ENCODE peak calls at places on chromosomes 2 and 18, in five cellular contexts. One of them, this sample, is unnamed.

GRCh38 chr2:96664366-96664765 is 21.8 kb downstream of the FER1L5 start:
- DNase-seq in lung: no peak
- DNase-seq in cardiac fibroblast: peak; percentile 44
- DNase-seq in lower lobe of right lung: no peak
- DNase-seq in A549: no peak
- DNase-seq in this sample: no peak

GRCh38 chr2:234952270-234953115 is 676 bp downstream of the SH3BP4 start:
- DNase-seq in A549: no peak
- DNase-seq in lower lobe of right lung: peak; percentile 51
- DNase-seq in cardiac fibroblast: no peak
- DNase-seq in lung: no peak
- DNase-seq in this sample: no peak

GRCh38 chr2:11749646-11750349 is 3.4 kb downstream of the LPIN1 start:
- DNase-seq in lower lobe of right lung: no peak
- DNase-seq in A549: no peak
- DNase-seq in cardiac fibroblast: no peak
- DNase-seq in lung: no peak
- DNase-seq in this sample: no peak

GRCh38 chr2:107276034-107276433 is 390.1 kb upstream of the ST6GAL2 start:
- DNase-seq in lower lobe of right lung: no peak
- DNase-seq in A549: no peak
- DNase-seq in cardiac fibroblast: no peak
- DNase-seq in lung: no peak
- DNase-seq in this sample: no peak

GRCh38 chr18:55470826-55471225 is 117.2 kb downstream of the TCF4 start:
- DNase-seq in lower lobe of right lung: no peak
- DNase-seq in lung: no peak
- DNase-seq in cardiac fibroblast: no peak
- DNase-seq in A549: no peak
- DNase-seq in this sample: no peak

GRCh38 chr2:237221443-237221842 is 135.8 kb downstream of the COPS8 start:
- DNase-seq in lung: no peak
- DNase-seq in lower lobe of right lung: no peak
- DNase-seq in cardiac fibroblast: no peak
- DNase-seq in A549: no peak
- DNase-seq in this sample: no peak

GRCh38 chr2:121650554-121650930 is 1.3 kb upstream of the CLASP1 start:
- DNase-seq in cardiac fibroblast: peak; percentile 25
- DNase-seq in A549: no peak
- DNase-seq in lung: no peak
- DNase-seq in lower lobe of right lung: no peak
- DNase-seq in this sample: no peak

GRCh38 chr2:11342561-11343343 is 1.7 kb downstream of the ROCK2 start:
- DNase-seq in cardiac fibroblast: peak; percentile 81
- DNase-seq in lower lobe of right lung: no peak
- DNase-seq in A549: peak; percentile 56
- DNase-seq in lung: peak; percentile 37
- DNase-seq in this sample: no peak

GRCh38 chr2:32418777-32419176 is 62.0 kb downstream of the BIRC6 start:
- DNase-seq in cardiac fibroblast: peak; percentile 56
- DNase-seq in A549: no peak
- DNase-seq in lower lobe of right lung: no peak
- DNase-seq in lung: no peak
- DNase-seq in this sample: no peak

GRCh38 chr2:191280304-191280703 is 35.1 kb downstream of the MYO1B start:
- DNase-seq in cardiac fibroblast: no peak
- DNase-seq in A549: no peak
- DNase-seq in lower lobe of right lung: no peak
- DNase-seq in lung: no peak
- DNase-seq in this sample: no peak

GRCh38 chr18:48853588-48853987 is 97.2 kb downstream of the SMAD7 start:
- DNase-seq in cardiac fibroblast: no peak
- DNase-seq in lower lobe of right lung: no peak
- DNase-seq in A549: no peak
- DNase-seq in lung: no peak
- DNase-seq in this sample: no peak

GRCh38 chr2:80968450-80968849 is 663.9 kb upstream of the LRRTM1 start:
- DNase-seq in lower lobe of right lung: no peak
- DNase-seq in A549: no peak
- DNase-seq in lung: no peak
- DNase-seq in cardiac fibroblast: no peak
- DNase-seq in this sample: no peak

GRCh38 chr2:129888896-129889295 is 90.6 kb upstream of the RAB6C start:
- DNase-seq in A549: no peak
- DNase-seq in lower lobe of right lung: no peak
- DNase-seq in lung: no peak
- DNase-seq in cardiac fibroblast: no peak
- DNase-seq in this sample: no peak

GRCh38 chr2:179550214-179550613 is 285.6 kb upstream of the SESTD1 start:
- DNase-seq in lung: no peak
- DNase-seq in lower lobe of right lung: no peak
- DNase-seq in A549: no peak
- DNase-seq in cardiac fibroblast: no peak
- DNase-seq in this sample: no peak

GRCh38 chr2:20224191-20224715 is 677 bp downstream of the SDC1 start:
- DNase-seq in cardiac fibroblast: no peak
- DNase-seq in lung: no peak
- DNase-seq in lower lobe of right lung: no peak
- DNase-seq in A549: no peak
- DNase-seq in this sample: no peak

GRCh38 chr2:164510895-164511294 is 110.4 kb downstream of the GRB14 start:
- DNase-seq in A549: no peak
- DNase-seq in lower lobe of right lung: no peak
- DNase-seq in cardiac fibroblast: peak; percentile 22
- DNase-seq in lung: no peak
- DNase-seq in this sample: no peak

GRCh38 chr18:21433436-21433835 is 167.1 kb downstream of the ESCO1 start:
- DNase-seq in lung: no peak
- DNase-seq in A549: no peak
- DNase-seq in cardiac fibroblast: peak; percentile 34
- DNase-seq in lower lobe of right lung: no peak
- DNase-seq in this sample: no peak

GRCh38 chr2:225570000-225570399 is 170.5 kb downstream of the NYAP2 start:
- DNase-seq in lower lobe of right lung: no peak
- DNase-seq in cardiac fibroblast: no peak
- DNase-seq in lung: no peak
- DNase-seq in A549: no peak
- DNase-seq in this sample: no peak

GRCh38 chr2:37635359-37636208 is 35.9 kb downstream of the CDC42EP3 start:
- DNase-seq in lung: no peak
- DNase-seq in A549: no peak
- DNase-seq in cardiac fibroblast: peak; percentile 97
- DNase-seq in lower lobe of right lung: peak; percentile 68
- DNase-seq in this sample: peak; percentile 95

GRCh38 chr18:46174317-46175039 is 70.3 kb downstream of the HAUS1 start:
- DNase-seq in lung: no peak
- DNase-seq in A549: no peak
- DNase-seq in lower lobe of right lung: peak; percentile 55
- DNase-seq in cardiac fibroblast: peak; percentile 47
- DNase-seq in this sample: no peak

GRCh38 chr18:11004951-11005350 is 144.4 kb downstream of the PIEZO2 start:
- DNase-seq in lower lobe of right lung: no peak
- DNase-seq in cardiac fibroblast: peak; percentile 29
- DNase-seq in lung: no peak
- DNase-seq in A549: no peak
- DNase-seq in this sample: no peak

GRCh38 chr18:36099311-36099710 is 29.8 kb downstream of the SLC39A6 start:
- DNase-seq in cardiac fibroblast: no peak
- DNase-seq in lower lobe of right lung: no peak
- DNase-seq in A549: no peak
- DNase-seq in lung: no peak
- DNase-seq in this sample: no peak

GRCh38 chr2:84939426-84940087 is 31.4 kb upstream of the KCMF1 start:
- DNase-seq in lung: no peak
- DNase-seq in lower lobe of right lung: no peak
- DNase-seq in A549: no peak
- DNase-seq in cardiac fibroblast: no peak
- DNase-seq in this sample: peak; percentile 72

GRCh38 chr2:241947876-241948275 is 78.3 kb downstream of the RTP5 start:
- DNase-seq in lower lobe of right lung: no peak
- DNase-seq in cardiac fibroblast: no peak
- DNase-seq in lung: no peak
- DNase-seq in A549: no peak
- DNase-seq in this sample: no peak

GRCh38 chr2:201809633-201810032 is 3.3 kb downstream of the CDK15 start:
- DNase-seq in cardiac fibroblast: no peak
- DNase-seq in lower lobe of right lung: no peak
- DNase-seq in A549: no peak
- DNase-seq in lung: no peak
- DNase-seq in this sample: no peak

GRCh38 chr2:85606116-85606455 is 3.6 kb upstream of the TMEM150A start:
- DNase-seq in lung: no peak
- DNase-seq in cardiac fibroblast: no peak
- DNase-seq in A549: no peak
- DNase-seq in lower lobe of right lung: no peak
- DNase-seq in this sample: no peak

GRCh38 chr2:20448246-20449046 is 1.6 kb downstream of the RHOB start:
- DNase-seq in A549: peak; percentile 32
- DNase-seq in lower lobe of right lung: no peak
- DNase-seq in cardiac fibroblast: peak; percentile 37
- DNase-seq in lung: no peak
- DNase-seq in this sample: no peak

GRCh38 chr2:23588788-23589187 is 203.8 kb downstream of the KLHL29 start:
- DNase-seq in lower lobe of right lung: no peak
- DNase-seq in A549: no peak
- DNase-seq in cardiac fibroblast: no peak
- DNase-seq in lung: no peak
- DNase-seq in this sample: no peak

GRCh38 chr18:61400016-61400630 is 66.9 kb downstream of the CDH20 start:
- DNase-seq in A549: no peak
- DNase-seq in lower lobe of right lung: no peak
- DNase-seq in lung: no peak
- DNase-seq in cardiac fibroblast: peak; percentile 41
- DNase-seq in this sample: no peak

GRCh38 chr2:23900133-23900926 is 26.6 kb downstream of the ATAD2B start:
- DNase-seq in cardiac fibroblast: peak; percentile 71
- DNase-seq in lung: no peak
- DNase-seq in lower lobe of right lung: no peak
- DNase-seq in A549: peak; percentile 31
- DNase-seq in this sample: peak; percentile 53

GRCh38 chr2:85231952-85232351 is 95.8 kb downstream of the TGOLN2 start:
- DNase-seq in A549: no peak
- DNase-seq in cardiac fibroblast: no peak
- DNase-seq in lung: no peak
- DNase-seq in lower lobe of right lung: no peak
- DNase-seq in this sample: no peak

GRCh38 chr2:1415501-1415900 is 2.2 kb downstream of the TPO start:
- DNase-seq in cardiac fibroblast: no peak
- DNase-seq in lung: no peak
- DNase-seq in A549: no peak
- DNase-seq in lower lobe of right lung: no peak
- DNase-seq in this sample: no peak

DNA sequence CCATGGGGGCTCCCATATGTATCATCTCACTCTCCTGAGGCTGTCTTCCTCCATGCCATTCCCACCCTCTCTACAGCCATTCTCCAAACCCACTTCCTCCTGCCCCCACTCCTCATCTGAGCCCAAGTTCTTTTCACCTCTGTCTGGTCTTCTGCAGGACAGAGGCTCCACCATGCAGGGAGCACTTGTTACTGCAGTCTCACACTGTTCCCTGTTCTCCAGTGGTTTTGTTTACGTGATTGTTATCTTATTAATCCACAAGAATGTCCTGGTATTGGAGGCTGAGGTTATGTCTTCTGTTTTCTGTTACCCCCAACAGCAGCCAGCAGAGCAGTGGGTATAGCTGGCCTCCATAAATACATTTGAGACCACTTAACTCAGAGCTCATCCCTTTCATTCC is 51.4 kb downstream of the PAX8 start:
- DNase-seq in lower lobe of right lung: no peak
- DNase-seq in cardiac fibroblast: no peak
- DNase-seq in A549: no peak
- DNase-seq in lung: no peak
- DNase-seq in this sample: no peak
- TF ChIP-seq CTCF in lower lobe of right lung: peak; percentile 13
- TF ChIP-seq CTCF in cardiac fibroblast: no peak
- TF ChIP-seq CTCF in A549: no peak
- TF ChIP-seq CTCF in lung: no peak
- TF ChIP-seq CTCF in this sample: no peak

DNA sequence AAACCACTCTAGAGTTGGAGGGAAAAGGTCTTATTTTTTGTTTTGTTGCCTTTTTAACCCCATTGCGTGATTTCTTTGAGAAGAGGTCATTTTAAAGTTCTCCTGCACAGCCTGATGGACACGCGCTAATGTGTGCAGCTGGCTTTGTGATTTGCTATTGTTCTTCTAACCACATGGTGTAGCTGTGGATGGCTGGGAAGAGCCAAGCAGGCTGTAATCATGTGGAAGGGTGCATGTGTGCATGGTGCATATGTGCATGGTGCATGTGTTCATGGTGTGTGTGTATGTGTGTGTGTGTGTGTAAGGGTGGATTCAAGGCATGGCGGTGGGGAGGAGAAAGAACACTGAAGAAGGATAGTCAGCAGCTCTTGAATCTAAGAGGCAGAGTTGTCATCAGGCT is 62.6 kb downstream of the PLB1 start:
- DNase-seq in cardiac fibroblast: peak; percentile 9
- DNase-seq in lower lobe of right lung: no peak
- DNase-seq in lung: no peak
- DNase-seq in A549: no peak
- DNase-seq in this sample: no peak
- TF ChIP-seq CTCF in cardiac fibroblast: no peak
- TF ChIP-seq CTCF in lower lobe of right lung: no peak
- TF ChIP-seq CTCF in lung: no peak
- TF ChIP-seq CTCF in A549: no peak
- TF ChIP-seq CTCF in this sample: no peak

GRCh38 chr2:232195487-232195886 is 183.1 kb upstream of the ALPP start:
- DNase-seq in lung: no peak
- DNase-seq in cardiac fibroblast: no peak
- DNase-seq in lower lobe of right lung: no peak
- DNase-seq in A549: no peak
- DNase-seq in this sample: no peak

GRCh38 chr2:232190796-232191195 is 187.8 kb upstream of the ALPP start:
- DNase-seq in cardiac fibroblast: no peak
- DNase-seq in lower lobe of right lung: no peak
- DNase-seq in lung: no peak
- DNase-seq in A549: no peak
- DNase-seq in this sample: no peak
- TF ChIP-seq CTCF in cardiac fibroblast: no peak
- TF ChIP-seq CTCF in lower lobe of right lung: no peak
- TF ChIP-seq CTCF in lung: no peak
- TF ChIP-seq CTCF in A549: no peak
- TF ChIP-seq CTCF in this sample: no peak

DNA sequence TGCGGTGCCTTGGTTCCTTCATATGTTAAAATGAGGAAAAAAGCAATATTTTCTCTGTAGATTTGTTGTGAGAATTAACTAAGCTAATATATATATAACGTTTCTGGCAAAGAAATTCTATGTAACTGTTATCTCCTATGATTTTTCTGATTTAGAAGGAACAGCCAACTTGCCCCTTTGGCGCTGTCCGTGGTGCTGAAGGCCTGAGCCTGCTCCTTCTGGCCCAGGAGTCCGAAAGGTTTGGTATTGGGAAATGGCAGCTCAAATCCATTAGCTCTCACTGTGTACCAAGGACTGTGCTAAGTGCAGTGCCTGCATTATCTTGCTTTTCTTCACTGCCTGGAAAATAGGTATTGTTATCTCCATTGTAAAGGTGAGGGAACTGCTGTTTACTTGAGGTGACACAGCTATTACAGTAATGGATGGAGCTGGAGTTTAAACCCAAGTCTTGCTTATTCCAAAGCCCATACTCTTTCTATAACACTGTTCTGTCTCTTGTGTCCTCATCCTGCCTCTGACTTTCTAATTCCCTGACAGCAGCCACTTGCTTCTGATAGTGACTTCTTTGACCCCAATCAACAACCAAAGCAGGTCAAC is 52.2 kb downstream of the C1QL2 start:
- DNase-seq in cardiac fibroblast: peak; percentile 31
- DNase-seq in A549: no peak
- DNase-seq in lung: peak; percentile 36
- DNase-seq in lower lobe of right lung: no peak
- DNase-seq in this sample: peak; percentile 9
- TF ChIP-seq CTCF in cardiac fibroblast: no peak
- TF ChIP-seq CTCF in A549: no peak
- TF ChIP-seq CTCF in lung: no peak
- TF ChIP-seq CTCF in lower lobe of right lung: no peak
- TF ChIP-seq CTCF in this sample: no peak

This sample was measured in CD14-positive monocyte.